ENCODE peak calls at places on chromosomes 5 and 9, in five cellular contexts. Y is kidney epithelial cell, E is lower lobe of right lung, B is AG09309, F is BJ. U is an unnamed sample.

GRCh38 chr9:83185517-83186192 is 122.7 kb upstream of the RASEF start:
- DNase-seq in Y (no peak), E (no peak), B (no peak), F (no peak), U (no peak)

GRCh38 chr5:123508441-123508840 is 3.5 kb upstream of the CSNK1G3 start:
- DNase-seq in Y (no peak), E (no peak), B (no peak), F (no peak), U (no peak)

GRCh38 chr5:175513297-175513696 is 34.9 kb downstream of the SFXN1 start:
- DNase-seq in Y (no peak), E (no peak), B (no peak), F (no peak), U (no peak)

GRCh38 chr5:80607832-80608231 is 37.8 kb upstream of the ANKRD34B start:
- DNase-seq in Y (no peak), E (no peak), B (no peak), F (no peak), U (no peak)

GRCh38 chr5:74141053-74141452 is 499.5 kb downstream of the ENC1 start:
- DNase-seq in Y (no peak), E (no peak), B (no peak), F (no peak), U (peak)

GRCh38 chr9:129394011-129394919 is 216.2 kb upstream of the IER5L start:
- DNase-seq in Y (no peak), E (no peak), B (no peak), F (no peak), U (no peak)

GRCh38 chr5:167207081-167207480 is 1084.4 kb upstream of the WWC1 start:
- DNase-seq in Y (no peak), E (no peak), B (peak), F (peak), U (no peak)

GRCh38 chr9:3043369-3043768 is 199.5 kb upstream of the PUM3 start:
- DNase-seq in Y (no peak), E (no peak), B (no peak), F (peak), U (peak)

GRCh38 chr5:114018178-114018577 is 343.7 kb upstream of the KCNN2 start:
- DNase-seq in Y (no peak), E (no peak), B (no peak), F (no peak), U (no peak)

GRCh38 chr9:129317179-129318011 is 139.3 kb upstream of the IER5L start:
- DNase-seq in Y (no peak), E (no peak), B (no peak), F (no peak), U (no peak)

GRCh38 chr9:20199111-20199510 is 410.3 kb upstream of the SLC24A2 start:
- DNase-seq in Y (no peak), E (no peak), B (no peak), F (no peak), U (no peak)

GRCh38 chr9:105385372-105385985 is 62.4 kb upstream of the FSD1L start:
- DNase-seq in Y (no peak), E (no peak), B (no peak), F (no peak), U (peak)

GRCh38 chr5:119340597-119341218 is 15.1 kb upstream of the TNFAIP8 start:
- DNase-seq in Y (no peak), E (no peak), B (no peak), F (no peak), U (no peak)

GRCh38 chr5:135834639-135835529 is at the start of gene SLC25A48:
- DNase-seq in Y (no peak), E (no peak), B (no peak), F (no peak), U (no peak)

GRCh38 chr9:108093773-108094675 is 604.5 kb upstream of the KLF4 start:
- DNase-seq in Y (peak), E (no peak), B (no peak), F (no peak), U (peak)

GRCh38 chr5:147464211-147464610 is 45.7 kb downstream of the DPYSL3 start:
- DNase-seq in Y (no peak), E (no peak), B (no peak), F (no peak), U (no peak)

GRCh38 chr5:80408976-80409926 is 1.4 kb downstream of the ZFYVE16 start:
- DNase-seq in Y (no peak), E (no peak), B (no peak), F (no peak), U (peak)

GRCh38 chr9:24939099-24939850 is 393.6 kb upstream of the IZUMO3 start:
- DNase-seq in Y (no peak), E (no peak), B (no peak), F (no peak), U (no peak)

GRCh38 chr5:73198833-73199592 is 26.0 kb downstream of the TMEM174 start:
- DNase-seq in Y (no peak), E (no peak), B (no peak), F (no peak), U (no peak)

GRCh38 chr9:68947015-68947414 is 66.9 kb downstream of the PRKACG start:
- DNase-seq in Y (no peak), E (no peak), B (no peak), F (no peak), U (no peak)

GRCh38 chr9:106947097-106947496 is 84.1 kb downstream of the ZNF462 start:
- DNase-seq in Y (no peak), E (no peak), B (no peak), F (no peak), U (peak)

GRCh38 chr9:105063665-105064247 is 135.8 kb upstream of the ABCA1 start:
- DNase-seq in Y (peak), E (no peak), B (peak), F (peak), U (peak)

GRCh38 chr5:79093762-79094161 is 17.8 kb upstream of the BHMT start:
- DNase-seq in Y (no peak), E (no peak), B (no peak), F (no peak), U (no peak)

GRCh38 chr9:110599468-110599867 is 19.9 kb upstream of the SVEP1 start:
- DNase-seq in Y (no peak), E (no peak), B (no peak), F (no peak), U (no peak)

GRCh38 chr5:14313986-14314690 is 171.0 kb downstream of the TRIO start:
- DNase-seq in Y (no peak), E (no peak), B (no peak), F (no peak), U (no peak)

GRCh38 chr9:126051446-126052130 is 275.0 kb upstream of the MVB12B start:
- DNase-seq in Y (no peak), E (peak), B (no peak), F (no peak), U (no peak)

GRCh38 chr9:136339173-136339957 is 12.0 kb downstream of the GPSM1 start:
- DNase-seq in Y (no peak), E (peak), B (no peak), F (no peak), U (peak)

GRCh38 chr9:79134654-79135053 is 437.1 kb upstream of the TLE4 start:
- DNase-seq in Y (no peak), E (no peak), B (no peak), F (no peak), U (peak)

GRCh38 chr5:98872679-98873078 is 56.1 kb downstream of the CHD1 start:
- DNase-seq in Y (no peak), E (no peak), B (no peak), F (no peak), U (peak)

GRCh38 chr9:13568851-13569618 is 289.5 kb upstream of the MPDZ start:
- DNase-seq in Y (no peak), E (no peak), B (no peak), F (no peak), U (peak)

GRCh38 chr5:91007251-91007650 is 375.9 kb downstream of the ARRDC3 start:
- DNase-seq in Y (no peak), E (no peak), B (no peak), F (no peak), U (no peak)

GRCh38 chr5:44329716-44330115 is 59.5 kb downstream of the FGF10 start:
- DNase-seq in Y (no peak), E (no peak), B (no peak), F (no peak), U (no peak)

GRCh38 chr5:58938568-58939424 is 355.9 kb downstream of the RAB3C start:
- DNase-seq in Y (no peak), E (no peak), B (no peak), F (no peak), U (no peak)

GRCh38 chr5:31283326-31283725 is 89.8 kb downstream of the CDH6 start:
- DNase-seq in Y (no peak), E (no peak), B (no peak), F (no peak), U (no peak)

GRCh38 chr5:2109566-2109965 is 226.8 kb upstream of the IRX4 start:
- DNase-seq in Y (no peak), E (no peak), B (no peak), F (no peak), U (no peak)

GRCh38 chr5:1199649-1200494 is 1.5 kb upstream of the SLC6A19 start:
- DNase-seq in Y (no peak), E (peak), B (no peak), F (no peak), U (no peak)

GRCh38 chr5:137415231-137415681 is 83.9 kb downstream of the SPOCK1 start:
- DNase-seq in Y (peak), E (no peak), B (peak), F (peak), U (peak)

GRCh38 chr9:37575511-37575914 is 667 bp downstream of the FBXO10 start:
- DNase-seq in Y (no peak), E (no peak), B (no peak), F (no peak), U (no peak)

GRCh38 chr9:136416427-136416826 is 6.0 kb downstream of the PMPCA start:
- DNase-seq in Y (no peak), E (no peak), B (no peak), F (no peak), U (no peak)

GRCh38 chr5:169142264-169142970 is 158.5 kb downstream of the SLIT3 start:
- DNase-seq in Y (no peak), E (no peak), B (no peak), F (no peak), U (no peak)
- TF ChIP-seq CTCF in Y (no peak), E (no peak), B (no peak), F (no peak), U (no peak)

DNA sequence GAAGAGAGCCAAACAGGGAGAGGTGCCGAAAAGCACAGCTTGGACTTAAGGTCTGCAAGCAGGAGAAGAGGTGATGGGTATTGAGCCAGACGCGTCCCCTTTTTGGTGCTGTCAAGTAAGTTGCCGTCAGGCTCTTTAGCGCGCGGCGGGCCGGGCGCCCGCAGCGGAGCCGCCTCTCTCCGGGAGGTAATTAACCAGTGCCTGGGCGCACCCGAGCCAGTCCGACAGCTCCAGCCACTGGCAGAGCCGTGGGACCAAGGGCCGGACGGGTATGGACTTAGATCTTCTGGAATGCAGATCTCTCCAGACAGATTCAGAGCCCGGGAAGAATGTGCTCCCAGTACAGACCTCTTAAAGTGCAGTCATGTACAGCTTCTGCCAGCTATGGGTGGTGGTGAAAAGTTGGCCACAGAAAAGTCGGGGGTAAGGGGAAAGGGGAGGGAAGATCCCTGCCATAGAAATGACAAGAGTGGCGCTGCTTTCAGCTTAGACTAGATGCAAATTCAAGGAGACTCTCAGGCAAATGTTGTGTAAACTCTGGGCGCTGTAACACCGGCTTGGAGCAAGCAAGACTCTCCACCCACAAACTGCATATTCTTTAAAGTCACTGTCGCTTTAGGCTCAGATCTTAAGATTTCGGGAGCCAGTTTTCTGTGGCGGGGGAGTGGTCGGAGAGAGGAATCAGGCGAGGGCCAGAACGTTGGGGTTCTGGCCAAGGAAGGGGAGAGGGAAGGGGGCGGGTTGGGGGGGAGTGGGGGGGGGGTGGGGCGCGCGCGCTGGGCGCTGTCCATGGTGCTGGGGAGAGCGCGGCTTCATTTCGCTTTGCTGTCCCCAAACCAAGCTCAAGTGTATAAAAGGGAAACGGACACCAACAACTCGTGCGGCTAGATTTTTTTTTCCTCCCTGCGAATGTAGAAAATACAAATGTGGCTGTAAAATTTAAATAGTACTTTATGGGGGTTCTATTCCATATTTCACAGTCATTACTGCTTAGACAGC is 29.2 kb downstream of the NR2F1 start:
- DNase-seq in Y (no peak), E (no peak), B (no peak), F (no peak), U (peak)
- H3K4me3 ChIP-seq in Y (peak), E (no peak), B (no peak), F (no peak), U (peak)

GRCh38 chr9:98999152-98999525 is 55.4 kb downstream of the COL15A1 start:
- DNase-seq in Y (no peak), E (no peak), B (no peak), F (no peak), U (no peak)
- TF ChIP-seq CTCF in Y (no peak), E (peak), B (no peak), F (no peak), U (no peak)

DNA sequence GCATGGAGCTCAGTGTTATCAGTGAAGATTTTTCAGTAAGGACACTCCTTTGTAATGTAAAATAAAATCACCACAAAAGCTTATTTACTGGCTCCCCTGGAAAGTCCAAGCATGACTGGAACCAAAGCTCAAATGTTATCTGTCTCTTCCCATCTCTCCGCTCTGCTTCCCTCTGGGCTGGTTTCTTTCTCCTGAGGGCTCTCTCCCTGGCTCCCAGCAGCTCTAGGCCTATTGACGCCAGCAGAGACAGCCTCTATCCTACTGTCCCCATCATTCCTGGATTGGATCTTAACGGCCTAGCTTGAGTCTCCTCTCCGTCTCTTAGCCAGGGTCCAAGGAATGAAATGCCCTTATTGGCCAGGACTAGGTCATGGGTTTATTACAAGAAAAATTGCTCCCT is 86.1 kb downstream of the TMEM167A start:
- DNase-seq in Y (no peak), E (no peak), B (no peak), F (no peak), U (no peak)
- H3K4me3 ChIP-seq in Y (no peak), E (no peak), B (no peak), F (no peak), U (no peak)

DNA sequence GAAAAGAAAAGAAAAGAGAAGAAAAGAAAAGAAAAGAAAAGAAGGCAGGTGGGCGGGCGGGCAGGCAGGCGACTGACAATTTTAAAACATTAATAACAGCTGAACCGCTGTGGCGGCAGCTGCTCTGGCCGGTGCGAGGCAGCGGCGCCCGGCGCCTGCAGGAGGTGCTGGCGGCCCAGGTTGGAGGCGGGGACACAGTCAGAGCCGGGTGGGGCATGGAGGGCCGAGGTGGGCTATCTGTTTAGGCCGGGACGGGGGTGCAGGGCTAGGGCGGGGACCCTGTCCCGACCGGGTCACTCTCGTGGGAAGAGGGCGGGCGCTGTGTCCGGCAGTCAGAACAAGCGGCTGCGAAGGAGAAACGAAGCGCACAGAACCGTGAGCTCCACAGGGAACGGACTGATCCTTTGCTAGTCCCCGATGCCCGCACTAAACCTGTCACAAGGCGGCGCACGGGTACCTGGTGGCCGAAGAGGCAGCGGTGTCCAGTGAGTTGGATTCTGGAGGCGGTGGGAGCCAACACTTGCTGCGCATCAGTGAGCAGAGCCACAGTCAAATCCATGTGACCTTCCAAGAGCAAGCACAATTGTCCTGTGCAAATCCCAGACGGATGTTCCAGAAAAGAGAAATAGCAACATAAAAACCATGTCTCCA is 13.6 kb upstream of the ALDOB start:
- DNase-seq in Y (no peak), E (peak), B (no peak), F (no peak), U (peak)
- TF ChIP-seq CTCF in Y (peak), E (peak), B (peak), F (peak), U (peak)

GRCh38 chr9:135075234-135076142 is 12.0 kb upstream of the OLFM1 start:
- DNase-seq in Y (no peak), E (peak), B (no peak), F (no peak), U (no peak)
- H3K4me3 ChIP-seq in Y (no peak), E (peak), B (peak), F (peak), U (no peak)

GRCh38 chr5:180648658-180649296 is 623 bp downstream of the FLT4 start:
- DNase-seq in Y (no peak), E (no peak), B (no peak), F (no peak), U (no peak)
- TF ChIP-seq CTCF in Y (no peak), E (peak), B (no peak), F (no peak), U (no peak)

DNA sequence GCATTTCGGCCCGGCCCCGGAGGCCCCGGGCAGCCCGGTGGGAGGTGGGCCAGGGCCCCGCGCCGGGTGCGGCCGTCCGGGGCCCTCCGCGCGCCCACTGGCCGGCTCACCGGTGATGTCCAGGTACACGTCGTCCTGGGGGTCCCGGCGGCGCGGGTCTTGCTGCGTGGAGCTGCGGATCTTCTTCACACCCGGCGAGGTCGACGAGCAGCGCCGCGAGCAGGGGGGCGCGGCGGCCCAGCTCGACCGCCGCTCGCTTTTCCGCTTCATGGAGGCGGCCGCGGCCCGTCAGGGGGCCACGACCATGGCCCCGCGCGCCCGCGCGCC is 571 bp downstream of the CDC14B start:
- DNase-seq in Y (no peak), E (no peak), B (no peak), F (no peak), U (no peak)
- H3K4me3 ChIP-seq in Y (peak), E (peak), B (peak), F (peak), U (peak)

GRCh38 chr5:139094154-139095131 is 103.7 kb downstream of the SIL1 start:
- DNase-seq in Y (no peak), E (no peak), B (no peak), F (no peak), U (no peak)

GRCh38 chr5:139092741-139093140 is 105.4 kb downstream of the SIL1 start:
- DNase-seq in Y (no peak), E (no peak), B (no peak), F (no peak), U (no peak)

GRCh38 chr5:139088024-139088423 is 110.1 kb downstream of the SIL1 start:
- DNase-seq in Y (no peak), E (no peak), B (no peak), F (no peak), U (peak)

GRCh38 chr5:139090566-139090965 is 107.6 kb downstream of the SIL1 start:
- DNase-seq in Y (no peak), E (no peak), B (no peak), F (no peak), U (no peak)

DNA sequence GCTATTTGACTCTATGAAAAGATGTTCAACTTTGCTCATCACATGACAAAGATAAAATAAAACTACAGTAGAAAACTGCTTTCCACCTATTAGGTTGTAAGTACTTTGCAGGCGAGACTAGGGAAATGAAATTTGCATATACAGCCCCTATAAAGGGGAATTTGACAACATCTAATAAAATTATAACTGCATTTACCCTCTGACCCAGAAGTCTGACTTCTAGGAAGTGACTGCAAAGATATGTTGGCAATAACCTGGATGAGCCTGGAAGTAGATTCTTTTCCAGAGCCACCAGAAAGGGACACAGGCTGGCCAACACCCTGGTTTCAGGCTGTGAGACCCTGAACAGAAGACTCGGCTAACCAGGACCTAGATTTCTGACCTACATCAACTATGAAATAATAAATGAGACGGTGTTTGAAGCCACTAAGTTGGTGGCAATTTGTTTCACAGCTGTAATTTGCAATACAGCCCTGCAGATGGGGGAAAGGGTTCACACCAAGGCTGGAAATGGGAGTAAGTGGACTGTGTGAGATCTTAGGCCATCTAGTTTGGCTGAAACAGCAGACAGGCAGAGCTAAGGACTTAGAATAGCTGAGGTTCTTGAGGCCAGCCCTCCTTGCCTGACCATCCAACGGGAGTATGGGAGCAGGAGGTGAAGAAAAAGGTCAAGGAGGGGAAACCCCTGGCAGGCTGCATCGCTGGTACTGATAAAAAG is 106.6 kb downstream of the SIL1 start:
- DNase-seq in Y (no peak), E (no peak), B (no peak), F (no peak), U (peak)
- TF ChIP-seq CTCF in Y (no peak), E (peak), B (no peak), F (peak), U (peak)

U was measured in astrocyte of the spinal cord.